ENCODE peak calls at places on chromosomes 4 and X, in eight cellular contexts. N is neural progenitor cell, K is GM23248, D is HCT116, I is SK-N-SH, L is OCI-LY7, Z is hepatocyte, O is MM.1S. X is an unnamed sample.
A peak's percentile ranks its signal among the peaks of the same experiment; 100 is the strongest.

GRCh38 chrX:153969904-153970397 is 1.7 kb downstream of the HCFC1 start:
- DNase-seq in N (no peak), K (peak; percentile 52), D (no peak), I (peak; percentile 59), L (peak; percentile 41), Z (no peak), O (no peak), X (peak; percentile 10)

GRCh38 chrX:39327255-39327654 is 526.0 kb downstream of the MID1IP1 start:
- DNase-seq in N (no peak), K (no peak), D (no peak), I (no peak), L (no peak), Z (no peak), O (no peak), X (no peak)

GRCh38 chr4:10013722-10014121 is 7.6 kb downstream of the SLC2A9 start:
- DNase-seq in N (peak; percentile 75), K (peak; percentile 43), D (peak; percentile 18), I (peak; percentile 47), L (peak; percentile 39), Z (peak; percentile 70), O (peak; percentile 84), X (peak; percentile 64)

GRCh38 chrX:47581731-47582647 is at the start of gene TIMP1:
- DNase-seq in N (peak; percentile 83), K (peak; percentile 95), D (peak; percentile 75), I (peak; percentile 86), L (no peak), Z (peak; percentile 92), O (peak; percentile 80), X (peak; percentile 94)

GRCh38 chr4:8097721-8098345 is 60.8 kb downstream of the ABLIM2 start:
- DNase-seq in N (no peak), K (no peak), D (no peak), I (no peak), L (no peak), Z (no peak), O (no peak), X (no peak)

GRCh38 chr4:40482985-40483647 is 146.5 kb downstream of the RBM47 start:
- DNase-seq in N (peak; percentile 58), K (no peak), D (no peak), I (no peak), L (no peak), Z (no peak), O (no peak), X (no peak)

GRCh38 chr4:101039367-101039766 is 308.0 kb downstream of the PPP3CA start:
- DNase-seq in N (no peak), K (no peak), D (peak; percentile 91), I (no peak), L (no peak), Z (no peak), O (no peak), X (no peak)

GRCh38 chr4:113057891-113058290 is 8.4 kb downstream of the ANK2 start:
- DNase-seq in N (no peak), K (peak; percentile 51), D (peak; percentile 7), I (no peak), L (no peak), Z (no peak), O (no peak), X (peak; percentile 67)

GRCh38 chr4:53541577-53542206 is 49.6 kb downstream of the LNX1 start:
- DNase-seq in N (no peak), K (peak; percentile 95), D (no peak), I (peak; percentile 47), L (no peak), Z (peak; percentile 17), O (no peak), X (peak; percentile 83)

GRCh38 chrX:132751043-132751690 is 207.3 kb downstream of the HS6ST2 start:
- DNase-seq in N (no peak), K (no peak), D (no peak), I (no peak), L (no peak), Z (no peak), O (peak; percentile 59), X (no peak)

GRCh38 chr4:147793973-147794690 is 62.2 kb downstream of the ARHGAP10 start:
- DNase-seq in N (no peak), K (no peak), D (no peak), I (no peak), L (no peak), Z (no peak), O (no peak), X (peak; percentile 6)

GRCh38 chr4:126777649-126778048 is 855.1 kb upstream of the INTU start:
- DNase-seq in N (no peak), K (peak; percentile 89), D (no peak), I (no peak), L (no peak), Z (no peak), O (no peak), X (no peak)

GRCh38 chr4:109207060-109207459 is 95.4 kb downstream of the COL25A1 start:
- DNase-seq in N (peak; percentile 10), K (peak; percentile 72), D (no peak), I (peak; percentile 0), L (no peak), Z (peak; percentile 10), O (no peak), X (peak; percentile 4)

GRCh38 chr4:73452953-73453700 is 17.1 kb downstream of the AFP start:
- DNase-seq in N (peak; percentile 41), K (no peak), D (no peak), I (no peak), L (no peak), Z (peak; percentile 47), O (no peak), X (no peak)

GRCh38 chr4:131632877-131633276 is 1516.2 kb upstream of the PCDH10 start:
- DNase-seq in N (no peak), K (no peak), D (no peak), I (no peak), L (no peak), Z (no peak), O (no peak), X (no peak)

GRCh38 chrX:15600071-15600470 is 689 bp downstream of the ACE2 start:
- DNase-seq in N (peak; percentile 15), K (no peak), D (no peak), I (no peak), L (no peak), Z (no peak), O (no peak), X (no peak)

GRCh38 chrX:118772051-118772450 is 44.6 kb downstream of the IL13RA1 start:
- DNase-seq in N (no peak), K (no peak), D (no peak), I (no peak), L (no peak), Z (no peak), O (no peak), X (no peak)

GRCh38 chrX:40049084-40049641 is 48.6 kb downstream of the BCOR start:
- DNase-seq in N (no peak), K (no peak), D (no peak), I (no peak), L (no peak), Z (no peak), O (no peak), X (no peak)

GRCh38 chr4:14313757-14314156 is 686.2 kb upstream of the BOD1L1 start:
- DNase-seq in N (no peak), K (no peak), D (no peak), I (no peak), L (no peak), Z (no peak), O (no peak), X (no peak)

GRCh38 chr4:14308229-14308651 is 680.7 kb upstream of the BOD1L1 start:
- DNase-seq in N (no peak), K (no peak), D (no peak), I (no peak), L (no peak), Z (no peak), O (no peak), X (peak; percentile 7)

GRCh38 chr4:14315129-14315528 is 687.2 kb upstream of the CPEB2 start:
- DNase-seq in N (no peak), K (no peak), D (no peak), I (no peak), L (no peak), Z (no peak), O (peak; percentile 36), X (no peak)

GRCh38 chr4:14309429-14309828 is 681.9 kb upstream of the BOD1L1 start:
- DNase-seq in N (no peak), K (no peak), D (no peak), I (no peak), L (no peak), Z (no peak), O (no peak), X (no peak)
- H3K9me3 ChIP-seq in N (no peaks in the 10 kb centered on the region), K (no peaks in the 10 kb centered on the region), D (peaks cover 9% of the 10 kb centered on the region), I (no peaks in the 10 kb centered on the region), L (no peaks in the 10 kb centered on the region), Z (no peaks in the 10 kb centered on the region), O (no peaks in the 10 kb centered on the region), X (no peaks in the 10 kb centered on the region)

DNA sequence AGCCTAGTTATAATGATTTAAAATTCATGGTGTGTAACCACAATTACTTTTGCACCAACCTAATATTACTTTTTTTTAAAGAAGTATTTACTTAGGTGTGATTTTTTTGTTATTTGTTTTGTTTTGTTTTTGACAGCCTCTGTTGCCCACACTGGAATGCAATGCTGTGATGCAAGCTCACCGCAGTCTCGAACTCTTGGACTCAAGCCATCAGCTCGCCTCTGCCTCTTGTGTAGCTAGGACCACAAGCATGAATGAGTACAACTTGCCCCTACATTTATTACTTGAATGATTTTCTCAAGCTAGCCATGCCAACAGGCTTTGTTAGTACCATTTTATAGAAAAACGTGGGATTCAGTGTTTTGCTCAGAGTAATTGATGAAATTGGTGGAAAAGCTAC is 488.8 kb upstream of the CPEB2 start:
- DNase-seq in N (no peak), K (no peak), D (no peak), I (no peak), L (no peak), Z (no peak), O (no peak), X (no peak)
- TF ChIP-seq EZH2phosphoT487 in N (no peak), K (no peak), D (no peak), I (no peak), L (no peak), Z (no peak), O (no peak), X (no peak)

DNA sequence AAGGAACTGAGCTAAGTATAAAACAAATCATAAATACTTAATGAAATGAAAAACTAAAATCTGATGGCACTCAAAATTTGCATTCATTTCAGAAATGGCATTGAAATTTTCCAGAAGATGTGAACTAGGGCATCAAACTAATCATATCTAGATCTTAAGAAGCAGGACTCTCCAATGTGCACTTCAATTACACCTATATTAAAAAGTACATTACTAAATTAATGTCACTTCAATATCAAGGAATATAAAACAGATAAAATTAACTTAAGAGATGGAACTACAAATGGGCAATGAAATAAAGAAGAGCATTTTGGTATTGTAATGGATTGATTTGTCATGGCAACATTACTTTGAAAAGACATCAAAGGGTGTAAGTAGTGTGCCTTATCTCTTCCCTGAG is 20.3 kb downstream of the NPY2R start:
- DNase-seq in N (no peak), K (no peak), D (no peak), I (no peak), L (no peak), Z (no peak), O (no peak), X (no peak)
- H3K9me3 ChIP-seq in N (no peaks in the 10 kb centered on the region), K (no peaks in the 10 kb centered on the region), D (no peaks in the 10 kb centered on the region), I (no peaks in the 10 kb centered on the region), L (no peaks in the 10 kb centered on the region), Z (no peaks in the 10 kb centered on the region), O (no peaks in the 10 kb centered on the region), X (no peaks in the 10 kb centered on the region)

DNA sequence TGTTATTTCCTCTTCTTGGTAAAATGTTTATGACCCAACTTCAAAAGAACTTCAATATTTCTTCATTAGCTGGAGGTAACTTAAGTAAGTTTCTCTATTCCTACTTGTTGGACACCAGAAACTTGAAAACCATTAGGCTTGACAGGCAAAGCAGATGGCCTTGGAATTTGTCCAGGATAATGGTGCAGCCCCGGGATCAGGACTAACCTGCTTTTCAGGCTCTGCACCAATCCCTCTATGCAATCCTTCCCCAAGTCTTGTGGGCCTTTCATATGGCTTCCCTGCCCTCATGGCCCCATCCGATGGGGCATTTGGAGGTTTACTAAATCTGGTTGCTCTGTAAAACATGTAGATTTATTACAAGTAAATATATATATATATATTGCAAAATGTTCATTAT is 68.5 kb downstream of the SPINK2 start:
- DNase-seq in N (no peak), K (no peak), D (peak; percentile 41), I (no peak), L (no peak), Z (peak; percentile 65), O (no peak), X (peak; percentile 88)
- TF ChIP-seq EZH2phosphoT487 in N (no peak), K (no peak), D (no peak), I (no peak), L (no peak), Z (no peak), O (no peak), X (no peak)